ENCODE peak calls at places on chromosome 10, in five cellular contexts. R is HepG2, Z is body of pancreas, D is A549, B is K562. U is an unnamed sample.

GRCh38 chr10:29104661-29105369 is 184.1 kb upstream of the LYZL1 start:
- DNase-seq in Z (no peak), D (peak; percentile 91), B (no peak), R (peak; percentile 38), U (no peak)

GRCh38 chr10:112271982-112272381 is 11.2 kb upstream of the TECTB start:
- DNase-seq in D (no peak), B (no peak), Z (no peak), R (no peak), U (no peak)

GRCh38 chr10:75029874-75030273 is 81.6 kb upstream of the SAMD8 start:
- DNase-seq in B (no peak), R (no peak), Z (no peak), D (no peak), U (peak; percentile 72)

GRCh38 chr10:124697837-124698559 is 46.2 kb downstream of the FAM53B start:
- DNase-seq in B (no peak), R (no peak), D (no peak), Z (no peak), U (no peak)

GRCh38 chr10:102118867-102119266 is 1.3 kb downstream of the LDB1 start:
- DNase-seq in D (no peak), B (no peak), Z (peak; percentile 34), R (no peak), U (peak; percentile 57)

GRCh38 chr10:3874988-3875841 is 90.2 kb upstream of the KLF6 start:
- DNase-seq in Z (no peak), D (no peak), R (no peak), B (no peak), U (peak; percentile 39)

GRCh38 chr10:129031233-129032150 is 435.5 kb upstream of the MGMT start:
- DNase-seq in B (peak; percentile 66), D (peak; percentile 28), R (peak; percentile 15), Z (peak; percentile 60), U (peak; percentile 60)

GRCh38 chr10:117991701-117992100 is 55.0 kb downstream of the RAB11FIP2 start:
- DNase-seq in D (no peak), Z (no peak), B (no peak), R (no peak), U (no peak)

GRCh38 chr10:119219747-119220320 is 12.5 kb downstream of the GRK5 start:
- DNase-seq in Z (no peak), R (no peak), D (no peak), B (no peak), U (no peak)

GRCh38 chr10:3791974-3792633 is 7.1 kb upstream of the KLF6 start:
- DNase-seq in R (no peak), D (no peak), Z (no peak), B (no peak), U (no peak)

GRCh38 chr10:115141254-115141653 is 48.1 kb downstream of the ATRNL1 start:
- DNase-seq in R (no peak), Z (no peak), B (no peak), D (peak; percentile 8), U (no peak)

GRCh38 chr10:836782-837181 is 94.7 kb downstream of the LARP4B start:
- DNase-seq in D (no peak), R (no peak), Z (no peak), B (no peak), U (no peak)

GRCh38 chr10:36888925-36889573 is 236.3 kb upstream of the ANKRD30A start:
- DNase-seq in D (peak; percentile 82), B (peak; percentile 20), R (peak; percentile 89), Z (peak; percentile 30), U (no peak)

GRCh38 chr10:117441812-117442443 is 66.7 kb upstream of the PDZD8 start:
- DNase-seq in R (no peak), B (no peak), D (peak; percentile 45), Z (no peak), U (no peak)

GRCh38 chr10:122054046-122055025 is 65.4 kb downstream of the TACC2 start:
- DNase-seq in D (peak; percentile 90), B (peak; percentile 55), R (peak; percentile 84), Z (peak; percentile 45), U (peak; percentile 69)

GRCh38 chr10:97334370-97335175 is at the start of gene FRAT2:
- DNase-seq in Z (peak; percentile 94), B (peak; percentile 90), R (peak; percentile 74), D (peak; percentile 96), U (peak; percentile 96)

GRCh38 chr10:12594448-12594944 is 245.1 kb downstream of the CAMK1D start:
- DNase-seq in B (no peak), R (no peak), Z (no peak), D (no peak), U (no peak)

GRCh38 chr10:34628174-34628802 is 186.8 kb downstream of the PARD3 start:
- DNase-seq in B (peak; percentile 37), D (no peak), R (peak; percentile 19), Z (peak; percentile 77), U (peak; percentile 89)

GRCh38 chr10:9227679-9228365 is 1173.3 kb downstream of the GATA3 start:
- DNase-seq in R (no peak), B (no peak), D (no peak), Z (no peak), U (no peak)

GRCh38 chr10:116287906-116288501 is 15.0 kb upstream of the GFRA1 start:
- DNase-seq in D (peak; percentile 50), B (no peak), Z (peak; percentile 54), R (peak; percentile 18), U (peak; percentile 25)

GRCh38 chr10:6721480-6721879 is 141.4 kb upstream of the PRKCQ start:
- DNase-seq in R (no peak), D (peak; percentile 87), B (no peak), Z (peak; percentile 7), U (peak; percentile 52)

GRCh38 chr10:8392216-8392615 is 337.7 kb downstream of the GATA3 start:
- DNase-seq in Z (no peak), R (no peak), B (no peak), D (peak; percentile 37), U (no peak)

GRCh38 chr10:91879514-91880170 is 29.6 kb downstream of the FGFBP3 start:
- DNase-seq in D (no peak), B (no peak), Z (no peak), R (no peak), U (no peak)

GRCh38 chr10:24887855-24888231 is 64.6 kb downstream of the PRTFDC1 start:
- DNase-seq in B (no peak), R (no peak), Z (no peak), D (no peak), U (no peak)

GRCh38 chr10:99832439-99832838 is 50.0 kb downstream of the ABCC2 start:
- DNase-seq in D (no peak), R (no peak), Z (no peak), B (no peak), U (no peak)

GRCh38 chr10:117222552-117223412 is 18.1 kb upstream of the SLC18A2 start:
- DNase-seq in D (no peak), Z (no peak), R (no peak), B (no peak), U (no peak)

GRCh38 chr10:3222068-3222467 is 49.5 kb upstream of the PITRM1 start:
- DNase-seq in B (no peak), Z (no peak), D (peak; percentile 41), R (no peak), U (no peak)

DNA sequence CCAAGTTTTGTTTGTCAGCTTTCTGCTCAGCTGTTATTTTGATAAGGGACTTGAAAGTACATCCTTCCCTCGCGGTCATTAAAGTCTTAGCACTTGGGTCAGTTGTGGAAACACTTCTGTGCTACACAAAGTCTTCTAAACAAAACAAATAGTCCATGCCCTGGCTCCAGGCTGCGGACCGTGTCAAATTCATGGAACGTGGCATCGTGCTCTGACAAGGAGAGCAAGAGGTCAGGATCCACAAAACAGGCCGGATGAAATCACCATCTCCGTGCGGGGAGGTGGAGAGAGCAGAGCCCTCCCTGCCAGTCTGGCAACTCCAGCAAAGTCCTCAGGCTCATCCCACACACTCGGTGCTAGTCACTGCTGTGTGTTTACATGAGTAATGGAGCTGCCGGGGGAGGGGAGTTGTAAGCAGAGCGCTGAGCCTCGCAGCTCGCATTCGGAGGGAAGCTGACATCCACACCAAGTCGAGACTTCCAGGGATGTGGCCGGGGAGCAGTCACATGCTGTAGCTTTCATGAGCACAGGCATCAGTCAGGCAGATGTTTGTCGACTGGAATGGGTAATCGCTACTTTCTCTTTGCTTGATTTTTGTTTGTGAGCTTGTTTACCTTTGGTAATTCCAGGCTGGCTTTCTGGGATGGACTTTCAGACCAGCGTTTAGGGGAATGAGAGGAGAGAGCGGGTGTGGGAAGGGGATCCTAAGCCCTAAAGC is 147.6 kb downstream of the ARID5B start:
- DNase-seq in D (peak; percentile 82), B (peak; percentile 46), R (peak; percentile 94), Z (peak; percentile 72), U (peak; percentile 87)
- H3K4me1 ChIP-seq in D (peaks cover 59% of the 10 kb centered on the region), B (peaks cover 5% of the 10 kb centered on the region), R (peaks cover 86% of the 10 kb centered on the region), Z (peaks cover 14% of the 10 kb centered on the region), U (peaks cover 69% of the 10 kb centered on the region)

DNA sequence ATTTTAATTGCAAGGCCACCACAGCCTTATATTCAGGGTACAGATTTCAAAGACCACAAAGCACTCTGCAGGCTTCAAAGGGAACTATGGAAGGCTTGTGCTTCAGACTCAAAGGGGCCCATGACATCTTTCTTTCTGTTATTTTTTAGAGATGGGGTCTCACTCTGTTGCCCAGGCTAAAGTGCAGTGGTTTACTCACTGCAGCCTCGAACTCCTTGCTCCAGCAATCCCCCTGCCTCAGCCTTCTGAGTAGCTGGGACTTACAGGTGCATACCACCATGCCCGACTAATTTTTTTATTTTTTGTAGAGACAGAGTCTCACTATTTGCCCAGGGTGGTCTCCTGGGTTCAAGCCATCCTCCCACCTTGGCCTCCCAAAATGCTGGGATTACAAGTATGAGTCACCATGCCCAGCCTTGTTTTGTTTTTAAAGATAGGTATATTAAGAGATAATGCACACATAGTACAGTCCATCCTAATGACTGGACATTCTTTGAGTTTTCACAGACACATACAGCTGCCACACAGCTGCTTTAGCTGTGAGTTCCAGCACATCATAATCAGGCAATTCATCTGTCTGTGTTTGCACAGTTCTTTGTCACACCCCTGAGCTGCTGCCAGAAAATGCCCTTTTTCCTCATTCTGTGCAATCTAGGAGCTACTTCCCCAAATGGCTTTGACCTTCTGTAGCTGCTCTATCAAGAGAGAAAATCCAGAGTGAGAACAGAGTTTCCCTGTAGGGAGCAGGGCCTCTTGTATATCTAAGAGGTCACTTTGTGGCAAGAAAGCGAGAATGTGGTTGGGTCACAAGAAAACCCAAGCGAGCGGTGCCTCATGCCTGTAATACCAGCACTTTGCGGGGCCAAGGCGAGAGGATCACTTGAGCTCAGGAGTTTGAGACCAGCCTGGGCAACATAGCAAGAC is 24.1 kb downstream of the SLC29A3 start:
- DNase-seq in Z (no peak), R (peak; percentile 74), D (peak; percentile 51), B (no peak), U (no peak)
- TF ChIP-seq POLR2A in Z (no peak), R (no peak), D (no peak), B (no peak), U (no peak)

GRCh38 chr10:16195894-16196293 is 240.9 kb upstream of the PTER start:
- DNase-seq in R (no peak), B (no peak), Z (no peak), D (no peak), U (no peak)
- H3K4me3 ChIP-seq in R (no peak overlapping the region), B (no peak overlapping the region), Z (no peak overlapping the region), D (no peak overlapping the region), U (no peak overlapping the region)

DNA sequence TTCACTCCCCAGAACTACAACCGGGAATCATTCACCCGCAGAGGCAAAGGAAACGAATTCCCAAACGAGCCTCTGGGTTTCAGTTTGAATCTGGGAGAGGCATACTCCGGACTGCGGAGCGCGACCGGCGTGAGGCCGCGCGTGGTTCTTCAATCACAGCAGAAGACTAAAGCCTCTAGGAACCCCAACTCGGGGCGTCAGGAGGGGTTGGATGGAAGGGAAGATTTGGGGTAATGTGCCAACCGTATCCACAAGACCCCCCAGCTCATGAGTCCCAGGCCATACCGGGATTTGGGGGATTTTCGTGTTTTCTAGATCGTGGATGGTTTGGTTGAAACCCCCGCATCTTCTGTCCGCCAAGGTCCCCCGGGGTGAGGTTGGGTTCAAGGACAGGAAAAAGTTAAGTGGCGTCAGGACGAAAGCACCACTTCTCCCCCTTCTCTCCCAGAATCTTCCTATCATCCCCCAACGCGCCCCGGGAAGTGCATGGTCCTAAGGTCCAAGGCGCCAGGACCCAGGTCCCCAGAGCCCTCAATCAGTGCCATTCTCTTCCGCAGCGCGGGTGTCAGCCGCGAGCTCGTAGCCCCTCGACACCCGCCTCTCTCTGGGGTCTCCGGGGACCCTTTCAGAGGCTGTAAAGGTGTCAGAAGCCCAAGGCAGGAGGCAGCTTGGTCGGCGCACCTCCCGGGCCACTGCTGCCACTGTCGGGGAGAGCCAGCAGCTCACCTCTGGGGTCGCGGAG is 1.7 kb downstream of the MKX start:
- DNase-seq in Z (peak; percentile 15), R (no peak), B (no peak), D (peak; percentile 11), U (no peak)
- H3K4me1 ChIP-seq in Z (peaks cover 53% of the 10 kb centered on the region), R (peaks cover 20% of the 10 kb centered on the region), B (peaks cover 21% of the 10 kb centered on the region), D (peaks cover 33% of the 10 kb centered on the region), U (peaks cover 10% of the 10 kb centered on the region)

U was measured in heart left ventricle.